ENCODE peak calls at places on chromosomes 11 and 22, in six cellular contexts. One of them, this sample, is unnamed.

GRCh38 chr11:125245299-125245698 is 80.7 kb downstream of the PKNOX2 start:
- DNase-seq in NCI-H345: no peak
- DNase-seq in NCI-H774: no peak
- DNase-seq in activated naive CD4-positive, alpha-beta T cell treated with anti-CD3 and anti-CD28 coated beads, Interleukin-2, amount 10 ng/mL, durations not matched to agents 7 days and 5 days: no peak
- DNase-seq in stimulated activated CD8-positive, alpha-beta memory T cell treated with anti-CD3 and anti-CD28 coated beads, Interleukin-7, amount 100 ng/mL, for 48 hours: no peak
- DNase-seq in Right ventricle myocardium inferior: no peak
- DNase-seq in this sample: no peak

GRCh38 chr11:35303596-35304392 is 115.6 kb downstream of the SLC1A2 start:
- DNase-seq in activated naive CD4-positive, alpha-beta T cell treated with anti-CD3 and anti-CD28 coated beads, Interleukin-2, amount 10 ng/mL, durations not matched to agents 7 days and 5 days: no peak
- DNase-seq in stimulated activated CD8-positive, alpha-beta memory T cell treated with anti-CD3 and anti-CD28 coated beads, Interleukin-7, amount 100 ng/mL, for 48 hours: no peak
- DNase-seq in NCI-H345: no peak
- DNase-seq in NCI-H774: no peak
- DNase-seq in Right ventricle myocardium inferior: no peak
- DNase-seq in this sample: no peak

GRCh38 chr11:76629133-76629852 is 41.3 kb downstream of the LRRC32 start:
- DNase-seq in stimulated activated CD8-positive, alpha-beta memory T cell treated with anti-CD3 and anti-CD28 coated beads, Interleukin-7, amount 100 ng/mL, for 48 hours: no peak
- DNase-seq in NCI-H774: no peak
- DNase-seq in NCI-H345: no peak
- DNase-seq in activated naive CD4-positive, alpha-beta T cell treated with anti-CD3 and anti-CD28 coated beads, Interleukin-2, amount 10 ng/mL, durations not matched to agents 7 days and 5 days: peak
- DNase-seq in Right ventricle myocardium inferior: peak
- DNase-seq in this sample: no peak

GRCh38 chr22:46676479-46676878 is 56.3 kb downstream of the GRAMD4 start:
- DNase-seq in stimulated activated CD8-positive, alpha-beta memory T cell treated with anti-CD3 and anti-CD28 coated beads, Interleukin-7, amount 100 ng/mL, for 48 hours: no peak
- DNase-seq in NCI-H345: no peak
- DNase-seq in Right ventricle myocardium inferior: no peak
- DNase-seq in NCI-H774: no peak
- DNase-seq in activated naive CD4-positive, alpha-beta T cell treated with anti-CD3 and anti-CD28 coated beads, Interleukin-2, amount 10 ng/mL, durations not matched to agents 7 days and 5 days: no peak
- DNase-seq in this sample: no peak

GRCh38 chr11:2943711-2944118 is 14.5 kb upstream of the PHLDA2 start:
- DNase-seq in stimulated activated CD8-positive, alpha-beta memory T cell treated with anti-CD3 and anti-CD28 coated beads, Interleukin-7, amount 100 ng/mL, for 48 hours: no peak
- DNase-seq in Right ventricle myocardium inferior: no peak
- DNase-seq in activated naive CD4-positive, alpha-beta T cell treated with anti-CD3 and anti-CD28 coated beads, Interleukin-2, amount 10 ng/mL, durations not matched to agents 7 days and 5 days: no peak
- DNase-seq in NCI-H774: no peak
- DNase-seq in NCI-H345: peak
- DNase-seq in this sample: no peak

GRCh38 chr11:94545641-94546470 is 2.1 kb downstream of the FUT4 start:
- DNase-seq in activated naive CD4-positive, alpha-beta T cell treated with anti-CD3 and anti-CD28 coated beads, Interleukin-2, amount 10 ng/mL, durations not matched to agents 7 days and 5 days: no peak
- DNase-seq in stimulated activated CD8-positive, alpha-beta memory T cell treated with anti-CD3 and anti-CD28 coated beads, Interleukin-7, amount 100 ng/mL, for 48 hours: no peak
- DNase-seq in NCI-H345: no peak
- DNase-seq in NCI-H774: no peak
- DNase-seq in Right ventricle myocardium inferior: no peak
- DNase-seq in this sample: no peak

GRCh38 chr22:40397436-40397835 is 27.0 kb downstream of the SGSM3 start:
- DNase-seq in NCI-H774: no peak
- DNase-seq in stimulated activated CD8-positive, alpha-beta memory T cell treated with anti-CD3 and anti-CD28 coated beads, Interleukin-7, amount 100 ng/mL, for 48 hours: no peak
- DNase-seq in Right ventricle myocardium inferior: no peak
- DNase-seq in activated naive CD4-positive, alpha-beta T cell treated with anti-CD3 and anti-CD28 coated beads, Interleukin-2, amount 10 ng/mL, durations not matched to agents 7 days and 5 days: no peak
- DNase-seq in NCI-H345: peak
- DNase-seq in this sample: no peak

GRCh38 chr11:68454767-68455166 is 5.8 kb upstream of the PPP6R3 start:
- DNase-seq in NCI-H345: peak
- DNase-seq in activated naive CD4-positive, alpha-beta T cell treated with anti-CD3 and anti-CD28 coated beads, Interleukin-2, amount 10 ng/mL, durations not matched to agents 7 days and 5 days: no peak
- DNase-seq in NCI-H774: no peak
- DNase-seq in Right ventricle myocardium inferior: no peak
- DNase-seq in stimulated activated CD8-positive, alpha-beta memory T cell treated with anti-CD3 and anti-CD28 coated beads, Interleukin-7, amount 100 ng/mL, for 48 hours: no peak
- DNase-seq in this sample: no peak

GRCh38 chr11:13461291-13461690 is 1.7 kb downstream of the BTBD10 start:
- DNase-seq in stimulated activated CD8-positive, alpha-beta memory T cell treated with anti-CD3 and anti-CD28 coated beads, Interleukin-7, amount 100 ng/mL, for 48 hours: no peak
- DNase-seq in NCI-H774: no peak
- DNase-seq in activated naive CD4-positive, alpha-beta T cell treated with anti-CD3 and anti-CD28 coated beads, Interleukin-2, amount 10 ng/mL, durations not matched to agents 7 days and 5 days: no peak
- DNase-seq in NCI-H345: no peak
- DNase-seq in Right ventricle myocardium inferior: no peak
- DNase-seq in this sample: no peak

GRCh38 chr11:59560290-59560701 is 49.0 kb downstream of the OR4D9 start:
- DNase-seq in stimulated activated CD8-positive, alpha-beta memory T cell treated with anti-CD3 and anti-CD28 coated beads, Interleukin-7, amount 100 ng/mL, for 48 hours: peak
- DNase-seq in Right ventricle myocardium inferior: no peak
- DNase-seq in activated naive CD4-positive, alpha-beta T cell treated with anti-CD3 and anti-CD28 coated beads, Interleukin-2, amount 10 ng/mL, durations not matched to agents 7 days and 5 days: peak
- DNase-seq in NCI-H345: peak
- DNase-seq in NCI-H774: peak
- DNase-seq in this sample: peak

GRCh38 chr11:86594746-86595145 is 77.7 kb downstream of the ME3 start:
- DNase-seq in NCI-H345: no peak
- DNase-seq in stimulated activated CD8-positive, alpha-beta memory T cell treated with anti-CD3 and anti-CD28 coated beads, Interleukin-7, amount 100 ng/mL, for 48 hours: no peak
- DNase-seq in NCI-H774: no peak
- DNase-seq in activated naive CD4-positive, alpha-beta T cell treated with anti-CD3 and anti-CD28 coated beads, Interleukin-2, amount 10 ng/mL, durations not matched to agents 7 days and 5 days: no peak
- DNase-seq in Right ventricle myocardium inferior: no peak
- DNase-seq in this sample: peak

GRCh38 chr11:20565236-20565635 is 34.2 kb upstream of the SLC6A5 start:
- DNase-seq in NCI-H774: no peak
- DNase-seq in NCI-H345: no peak
- DNase-seq in Right ventricle myocardium inferior: no peak
- DNase-seq in stimulated activated CD8-positive, alpha-beta memory T cell treated with anti-CD3 and anti-CD28 coated beads, Interleukin-7, amount 100 ng/mL, for 48 hours: no peak
- DNase-seq in activated naive CD4-positive, alpha-beta T cell treated with anti-CD3 and anti-CD28 coated beads, Interleukin-2, amount 10 ng/mL, durations not matched to agents 7 days and 5 days: no peak
- DNase-seq in this sample: no peak

GRCh38 chr11:96335389-96335788 is 7.6 kb downstream of the MAML2 start:
- DNase-seq in NCI-H774: no peak
- DNase-seq in Right ventricle myocardium inferior: no peak
- DNase-seq in stimulated activated CD8-positive, alpha-beta memory T cell treated with anti-CD3 and anti-CD28 coated beads, Interleukin-7, amount 100 ng/mL, for 48 hours: no peak
- DNase-seq in activated naive CD4-positive, alpha-beta T cell treated with anti-CD3 and anti-CD28 coated beads, Interleukin-2, amount 10 ng/mL, durations not matched to agents 7 days and 5 days: no peak
- DNase-seq in NCI-H345: no peak
- DNase-seq in this sample: no peak

GRCh38 chr11:126407101-126407521 is 51.6 kb downstream of the ST3GAL4 start:
- DNase-seq in stimulated activated CD8-positive, alpha-beta memory T cell treated with anti-CD3 and anti-CD28 coated beads, Interleukin-7, amount 100 ng/mL, for 48 hours: no peak
- DNase-seq in NCI-H345: no peak
- DNase-seq in Right ventricle myocardium inferior: no peak
- DNase-seq in NCI-H774: no peak
- DNase-seq in activated naive CD4-positive, alpha-beta T cell treated with anti-CD3 and anti-CD28 coated beads, Interleukin-2, amount 10 ng/mL, durations not matched to agents 7 days and 5 days: no peak
- DNase-seq in this sample: no peak

GRCh38 chr11:109697140-109697843 is 275.3 kb downstream of the C11orf87 start:
- DNase-seq in NCI-H345: no peak
- DNase-seq in NCI-H774: peak
- DNase-seq in stimulated activated CD8-positive, alpha-beta memory T cell treated with anti-CD3 and anti-CD28 coated beads, Interleukin-7, amount 100 ng/mL, for 48 hours: no peak
- DNase-seq in Right ventricle myocardium inferior: no peak
- DNase-seq in activated naive CD4-positive, alpha-beta T cell treated with anti-CD3 and anti-CD28 coated beads, Interleukin-2, amount 10 ng/mL, durations not matched to agents 7 days and 5 days: no peak
- DNase-seq in this sample: peak

GRCh38 chr11:35583126-35583525 is 35.1 kb upstream of the FJX1 start:
- DNase-seq in NCI-H345: no peak
- DNase-seq in Right ventricle myocardium inferior: no peak
- DNase-seq in NCI-H774: no peak
- DNase-seq in stimulated activated CD8-positive, alpha-beta memory T cell treated with anti-CD3 and anti-CD28 coated beads, Interleukin-7, amount 100 ng/mL, for 48 hours: no peak
- DNase-seq in activated naive CD4-positive, alpha-beta T cell treated with anti-CD3 and anti-CD28 coated beads, Interleukin-2, amount 10 ng/mL, durations not matched to agents 7 days and 5 days: no peak
- DNase-seq in this sample: no peak

GRCh38 chr22:30922151-30922611 is 46.4 kb downstream of the MORC2 start:
- DNase-seq in stimulated activated CD8-positive, alpha-beta memory T cell treated with anti-CD3 and anti-CD28 coated beads, Interleukin-7, amount 100 ng/mL, for 48 hours: peak
- DNase-seq in activated naive CD4-positive, alpha-beta T cell treated with anti-CD3 and anti-CD28 coated beads, Interleukin-2, amount 10 ng/mL, durations not matched to agents 7 days and 5 days: peak
- DNase-seq in NCI-H774: no peak
- DNase-seq in Right ventricle myocardium inferior: no peak
- DNase-seq in NCI-H345: no peak
- DNase-seq in this sample: no peak

GRCh38 chr11:125300791-125301218 is 136.3 kb downstream of the PKNOX2 start:
- DNase-seq in NCI-H774: no peak
- DNase-seq in NCI-H345: no peak
- DNase-seq in Right ventricle myocardium inferior: no peak
- DNase-seq in stimulated activated CD8-positive, alpha-beta memory T cell treated with anti-CD3 and anti-CD28 coated beads, Interleukin-7, amount 100 ng/mL, for 48 hours: no peak
- DNase-seq in activated naive CD4-positive, alpha-beta T cell treated with anti-CD3 and anti-CD28 coated beads, Interleukin-2, amount 10 ng/mL, durations not matched to agents 7 days and 5 days: no peak
- DNase-seq in this sample: peak

GRCh38 chr22:33126881-33127280 is 68.7 kb upstream of the SYN3 start:
- DNase-seq in NCI-H774: no peak
- DNase-seq in activated naive CD4-positive, alpha-beta T cell treated with anti-CD3 and anti-CD28 coated beads, Interleukin-2, amount 10 ng/mL, durations not matched to agents 7 days and 5 days: no peak
- DNase-seq in stimulated activated CD8-positive, alpha-beta memory T cell treated with anti-CD3 and anti-CD28 coated beads, Interleukin-7, amount 100 ng/mL, for 48 hours: no peak
- DNase-seq in NCI-H345: no peak
- DNase-seq in Right ventricle myocardium inferior: no peak
- DNase-seq in this sample: peak

GRCh38 chr22:31329029-31329428 is 17.1 kb downstream of the PATZ1 start:
- DNase-seq in NCI-H774: no peak
- DNase-seq in NCI-H345: no peak
- DNase-seq in activated naive CD4-positive, alpha-beta T cell treated with anti-CD3 and anti-CD28 coated beads, Interleukin-2, amount 10 ng/mL, durations not matched to agents 7 days and 5 days: no peak
- DNase-seq in stimulated activated CD8-positive, alpha-beta memory T cell treated with anti-CD3 and anti-CD28 coated beads, Interleukin-7, amount 100 ng/mL, for 48 hours: no peak
- DNase-seq in Right ventricle myocardium inferior: no peak
- DNase-seq in this sample: no peak

GRCh38 chr11:47980907-47981621 is 705 bp downstream of the PTPRJ start:
- DNase-seq in stimulated activated CD8-positive, alpha-beta memory T cell treated with anti-CD3 and anti-CD28 coated beads, Interleukin-7, amount 100 ng/mL, for 48 hours: no peak
- DNase-seq in NCI-H345: peak
- DNase-seq in activated naive CD4-positive, alpha-beta T cell treated with anti-CD3 and anti-CD28 coated beads, Interleukin-2, amount 10 ng/mL, durations not matched to agents 7 days and 5 days: peak
- DNase-seq in NCI-H774: no peak
- DNase-seq in Right ventricle myocardium inferior: peak
- DNase-seq in this sample: peak

GRCh38 chr22:38957046-38957770 is at the start of gene APOBEC3A:
- DNase-seq in NCI-H345: no peak
- DNase-seq in activated naive CD4-positive, alpha-beta T cell treated with anti-CD3 and anti-CD28 coated beads, Interleukin-2, amount 10 ng/mL, durations not matched to agents 7 days and 5 days: peak
- DNase-seq in NCI-H774: no peak
- DNase-seq in Right ventricle myocardium inferior: peak
- DNase-seq in stimulated activated CD8-positive, alpha-beta memory T cell treated with anti-CD3 and anti-CD28 coated beads, Interleukin-7, amount 100 ng/mL, for 48 hours: no peak
- DNase-seq in this sample: peak

GRCh38 chr22:47237890-47238480 is 475.5 kb downstream of the TBC1D22A start:
- DNase-seq in NCI-H774: no peak
- DNase-seq in stimulated activated CD8-positive, alpha-beta memory T cell treated with anti-CD3 and anti-CD28 coated beads, Interleukin-7, amount 100 ng/mL, for 48 hours: no peak
- DNase-seq in NCI-H345: no peak
- DNase-seq in Right ventricle myocardium inferior: no peak
- DNase-seq in activated naive CD4-positive, alpha-beta T cell treated with anti-CD3 and anti-CD28 coated beads, Interleukin-2, amount 10 ng/mL, durations not matched to agents 7 days and 5 days: no peak
- DNase-seq in this sample: no peak

GRCh38 chr11:117096140-117096972 is 1.9 kb downstream of the SIK3 start:
- DNase-seq in NCI-H774: no peak
- DNase-seq in activated naive CD4-positive, alpha-beta T cell treated with anti-CD3 and anti-CD28 coated beads, Interleukin-2, amount 10 ng/mL, durations not matched to agents 7 days and 5 days: peak
- DNase-seq in Right ventricle myocardium inferior: no peak
- DNase-seq in NCI-H345: no peak
- DNase-seq in stimulated activated CD8-positive, alpha-beta memory T cell treated with anti-CD3 and anti-CD28 coated beads, Interleukin-7, amount 100 ng/mL, for 48 hours: no peak
- DNase-seq in this sample: no peak

GRCh38 chr22:47291565-47292495 is 529.4 kb downstream of the TBC1D22A start:
- DNase-seq in NCI-H774: no peak
- DNase-seq in activated naive CD4-positive, alpha-beta T cell treated with anti-CD3 and anti-CD28 coated beads, Interleukin-2, amount 10 ng/mL, durations not matched to agents 7 days and 5 days: no peak
- DNase-seq in NCI-H345: no peak
- DNase-seq in stimulated activated CD8-positive, alpha-beta memory T cell treated with anti-CD3 and anti-CD28 coated beads, Interleukin-7, amount 100 ng/mL, for 48 hours: no peak
- DNase-seq in Right ventricle myocardium inferior: no peak
- DNase-seq in this sample: no peak

GRCh38 chr11:64864473-64865285 is 13.7 kb downstream of the EHD1 start:
- DNase-seq in stimulated activated CD8-positive, alpha-beta memory T cell treated with anti-CD3 and anti-CD28 coated beads, Interleukin-7, amount 100 ng/mL, for 48 hours: peak
- DNase-seq in NCI-H774: no peak
- DNase-seq in activated naive CD4-positive, alpha-beta T cell treated with anti-CD3 and anti-CD28 coated beads, Interleukin-2, amount 10 ng/mL, durations not matched to agents 7 days and 5 days: no peak
- DNase-seq in NCI-H345: no peak
- DNase-seq in Right ventricle myocardium inferior: peak
- DNase-seq in this sample: no peak

GRCh38 chr11:73140213-73141030 is 1.7 kb downstream of the FCHSD2 start:
- DNase-seq in Right ventricle myocardium inferior: no peak
- DNase-seq in NCI-H345: peak
- DNase-seq in stimulated activated CD8-positive, alpha-beta memory T cell treated with anti-CD3 and anti-CD28 coated beads, Interleukin-7, amount 100 ng/mL, for 48 hours: no peak
- DNase-seq in activated naive CD4-positive, alpha-beta T cell treated with anti-CD3 and anti-CD28 coated beads, Interleukin-2, amount 10 ng/mL, durations not matched to agents 7 days and 5 days: peak
- DNase-seq in NCI-H774: no peak
- DNase-seq in this sample: peak

GRCh38 chr22:22395230-22395629 is 113.3 kb downstream of the ZNF280B start:
- DNase-seq in Right ventricle myocardium inferior: no peak
- DNase-seq in stimulated activated CD8-positive, alpha-beta memory T cell treated with anti-CD3 and anti-CD28 coated beads, Interleukin-7, amount 100 ng/mL, for 48 hours: no peak
- DNase-seq in NCI-H774: peak
- DNase-seq in activated naive CD4-positive, alpha-beta T cell treated with anti-CD3 and anti-CD28 coated beads, Interleukin-2, amount 10 ng/mL, durations not matched to agents 7 days and 5 days: no peak
- DNase-seq in NCI-H345: no peak
- DNase-seq in this sample: no peak

GRCh38 chr11:287821-288327 is 1.1 kb upstream of the PGGHG start:
- DNase-seq in NCI-H774: no peak
- DNase-seq in activated naive CD4-positive, alpha-beta T cell treated with anti-CD3 and anti-CD28 coated beads, Interleukin-2, amount 10 ng/mL, durations not matched to agents 7 days and 5 days: no peak
- DNase-seq in stimulated activated CD8-positive, alpha-beta memory T cell treated with anti-CD3 and anti-CD28 coated beads, Interleukin-7, amount 100 ng/mL, for 48 hours: no peak
- DNase-seq in NCI-H345: no peak
- DNase-seq in Right ventricle myocardium inferior: peak
- DNase-seq in this sample: no peak

GRCh38 chr22:25153961-25154685 is 45.5 kb upstream of the CRYBB3 start:
- DNase-seq in NCI-H774: no peak
- DNase-seq in NCI-H345: no peak
- DNase-seq in activated naive CD4-positive, alpha-beta T cell treated with anti-CD3 and anti-CD28 coated beads, Interleukin-2, amount 10 ng/mL, durations not matched to agents 7 days and 5 days: no peak
- DNase-seq in Right ventricle myocardium inferior: no peak
- DNase-seq in stimulated activated CD8-positive, alpha-beta memory T cell treated with anti-CD3 and anti-CD28 coated beads, Interleukin-7, amount 100 ng/mL, for 48 hours: no peak
- DNase-seq in this sample: peak

GRCh38 chr11:120854988-120855387 is 168.9 kb upstream of the TBCEL start:
- DNase-seq in NCI-H774: no peak
- DNase-seq in Right ventricle myocardium inferior: no peak
- DNase-seq in stimulated activated CD8-positive, alpha-beta memory T cell treated with anti-CD3 and anti-CD28 coated beads, Interleukin-7, amount 100 ng/mL, for 48 hours: no peak
- DNase-seq in NCI-H345: no peak
- DNase-seq in activated naive CD4-positive, alpha-beta T cell treated with anti-CD3 and anti-CD28 coated beads, Interleukin-2, amount 10 ng/mL, durations not matched to agents 7 days and 5 days: no peak
- DNase-seq in this sample: no peak

GRCh38 chr11:121596195-121597145 is 143.7 kb upstream of the SORL1-AS1 start:
- DNase-seq in NCI-H774: no peak
- DNase-seq in Right ventricle myocardium inferior: no peak
- DNase-seq in NCI-H345: no peak
- DNase-seq in stimulated activated CD8-positive, alpha-beta memory T cell treated with anti-CD3 and anti-CD28 coated beads, Interleukin-7, amount 100 ng/mL, for 48 hours: no peak
- DNase-seq in activated naive CD4-positive, alpha-beta T cell treated with anti-CD3 and anti-CD28 coated beads, Interleukin-2, amount 10 ng/mL, durations not matched to agents 7 days and 5 days: no peak
- DNase-seq in this sample: peak

GRCh38 chr11:8283510-8284272 is 20.0 kb upstream of the LMO1 start:
- DNase-seq in NCI-H774: peak
- DNase-seq in stimulated activated CD8-positive, alpha-beta memory T cell treated with anti-CD3 and anti-CD28 coated beads, Interleukin-7, amount 100 ng/mL, for 48 hours: no peak
- DNase-seq in NCI-H345: no peak
- DNase-seq in activated naive CD4-positive, alpha-beta T cell treated with anti-CD3 and anti-CD28 coated beads, Interleukin-2, amount 10 ng/mL, durations not matched to agents 7 days and 5 days: no peak
- DNase-seq in Right ventricle myocardium inferior: no peak
- DNase-seq in this sample: no peak

GRCh38 chr11:122756417-122756816 is 81.9 kb upstream of the CRTAM start:
- DNase-seq in Right ventricle myocardium inferior: no peak
- DNase-seq in NCI-H345: no peak
- DNase-seq in NCI-H774: no peak
- DNase-seq in stimulated activated CD8-positive, alpha-beta memory T cell treated with anti-CD3 and anti-CD28 coated beads, Interleukin-7, amount 100 ng/mL, for 48 hours: no peak
- DNase-seq in activated naive CD4-positive, alpha-beta T cell treated with anti-CD3 and anti-CD28 coated beads, Interleukin-2, amount 10 ng/mL, durations not matched to agents 7 days and 5 days: peak
- DNase-seq in this sample: no peak

GRCh38 chr11:7537260-7537659 is 23.5 kb downstream of the PPFIBP2 start:
- DNase-seq in NCI-H345: no peak
- DNase-seq in activated naive CD4-positive, alpha-beta T cell treated with anti-CD3 and anti-CD28 coated beads, Interleukin-2, amount 10 ng/mL, durations not matched to agents 7 days and 5 days: no peak
- DNase-seq in Right ventricle myocardium inferior: no peak
- DNase-seq in NCI-H774: no peak
- DNase-seq in stimulated activated CD8-positive, alpha-beta memory T cell treated with anti-CD3 and anti-CD28 coated beads, Interleukin-7, amount 100 ng/mL, for 48 hours: no peak
- DNase-seq in this sample: no peak

GRCh38 chr11:76077575-76078150 is 128.6 kb downstream of the WNT11 start:
- DNase-seq in activated naive CD4-positive, alpha-beta T cell treated with anti-CD3 and anti-CD28 coated beads, Interleukin-2, amount 10 ng/mL, durations not matched to agents 7 days and 5 days: no peak
- DNase-seq in NCI-H774: no peak
- DNase-seq in stimulated activated CD8-positive, alpha-beta memory T cell treated with anti-CD3 and anti-CD28 coated beads, Interleukin-7, amount 100 ng/mL, for 48 hours: no peak
- DNase-seq in Right ventricle myocardium inferior: no peak
- DNase-seq in NCI-H345: no peak
- DNase-seq in this sample: no peak

GRCh38 chr11:115606223-115607220 is 102.3 kb upstream of the CADM1 start:
- DNase-seq in NCI-H774: no peak
- DNase-seq in Right ventricle myocardium inferior: no peak
- DNase-seq in NCI-H345: peak
- DNase-seq in stimulated activated CD8-positive, alpha-beta memory T cell treated with anti-CD3 and anti-CD28 coated beads, Interleukin-7, amount 100 ng/mL, for 48 hours: no peak
- DNase-seq in activated naive CD4-positive, alpha-beta T cell treated with anti-CD3 and anti-CD28 coated beads, Interleukin-2, amount 10 ng/mL, durations not matched to agents 7 days and 5 days: no peak
- DNase-seq in this sample: no peak